ENCODE peak calls at places on chromosome 13, in nine cellular contexts. K is ureter; N is SHP77; E is H9; B is M059J; W is stimulated activated CD4-positive, alpha-beta T cell treated with anti-CD3 and anti-CD28 coated beads, Interleukin-2, amount 100 ng/mL, for 4 hours; P is Panc1; Z is DND-41; Y is PC-3. H is an unnamed sample.

GRCh38 chr13:85666356-85666755 is 132.9 kb downstream of the SLITRK6 start:
- DNase-seq in K (no peak), B (no peak), Y (no peak), Z (no peak), N (peak), W (no peak), E (peak), P (no peak), H (no peak)

GRCh38 chr13:44842158-44842557 is 147.1 kb downstream of the NUFIP1 start:
- DNase-seq in K (no peak), P (no peak), N (no peak), Y (peak), E (no peak), W (no peak), B (peak), Z (no peak), H (peak)

GRCh38 chr13:48804836-48805601 is 151.3 kb downstream of the CYSLTR2 start:
- DNase-seq in Z (no peak), P (no peak), E (no peak), W (no peak), K (no peak), Y (peak), N (no peak), B (peak), H (no peak)

GRCh38 chr13:37602743-37603381 is 4.3 kb upstream of the POSTN start:
- DNase-seq in Z (no peak), E (no peak), B (peak), P (no peak), N (no peak), W (no peak), Y (peak), K (no peak), H (no peak)

GRCh38 chr13:99307648-99308339 is 595 bp upstream of the GPR183 start:
- DNase-seq in B (peak), K (no peak), N (peak), P (peak), E (no peak), Y (peak), Z (no peak), W (peak), H (peak)

GRCh38 chr13:45595968-45596367 is 19.6 kb downstream of the ERICH6B start:
- DNase-seq in W (no peak), B (no peak), K (no peak), E (no peak), P (no peak), N (no peak), Z (no peak), Y (no peak), H (no peak)

GRCh38 chr13:39263033-39263432 is 224.8 kb downstream of the NHLRC3 start:
- DNase-seq in E (peak), K (peak), W (peak), Y (peak), N (peak), P (no peak), B (peak), Z (peak), H (no peak)

GRCh38 chr13:24741791-24742190 is 22.2 kb upstream of the RNF17 start:
- DNase-seq in Y (no peak), N (no peak), K (no peak), P (no peak), Z (no peak), W (no peak), B (no peak), E (peak), H (no peak)

GRCh38 chr13:34349091-34349722 is 531.3 kb downstream of the RFC3 start:
- DNase-seq in W (no peak), Y (peak), K (no peak), N (peak), B (peak), E (no peak), P (no peak), Z (no peak), H (peak)